ENCODE peak calls at places on chromosomes 12 and 14, in four cellular contexts. W is HuH-7.5, K is posterior cingulate gyrus, T is LHCN-M2. U is an unnamed sample.

GRCh38 chr14:104389326-104390220 is 190.0 kb upstream of the C14orf180 start:
- DNase-seq in W (no peak), T (no peak), K (peak), U (no peak)

GRCh38 chr12:56682323-56682722 is 5.8 kb downstream of the PTGES3 start:
- DNase-seq in W (no peak), T (no peak), K (no peak), U (no peak)

GRCh38 chr14:81132492-81132891 is 88.3 kb downstream of the GTF2A1 start:
- DNase-seq in T (no peak), K (no peak), W (no peak), U (no peak)

GRCh38 chr12:108884116-108885012 is 4.5 kb downstream of the DAO start:
- DNase-seq in K (no peak), T (peak), W (peak), U (peak)

GRCh38 chr14:23486116-23486515 is 16.6 kb downstream of the NGDN start:
- DNase-seq in T (no peak), W (no peak), K (no peak), U (no peak)

GRCh38 chr14:84885061-84885460 is 644.9 kb upstream of the FLRT2 start:
- DNase-seq in W (no peak), T (no peak), K (no peak), U (no peak)

GRCh38 chr14:35687335-35687939 is 121.7 kb downstream of the RALGAPA1 start:
- DNase-seq in K (no peak), T (peak), W (peak), U (peak)

GRCh38 chr14:77040995-77041744 is 12.7 kb upstream of the IRF2BPL start:
- DNase-seq in K (peak), W (no peak), T (no peak), U (no peak)